ENCODE peak calls at places on chromosome 12, in eight cellular contexts. W is stomach, D is transverse colon, X is sigmoid colon, R is GM12892, H is GM12891, K is HCT116, Y is HepG2. S is an unnamed sample.

GRCh38 chr12:67651380-67651695 is 2.8 kb downstream of the DYRK2 start:
- DNase-seq in W (no peak), R (no peak), X (no peak), H (no peak), K (no peak), D (peak), Y (peak), S (no peak)

GRCh38 chr12:111450676-111451075 is 45.0 kb downstream of the SH2B3 start:
- DNase-seq in Y (no peak), H (no peak), R (no peak), X (peak), D (no peak), K (no peak), W (peak), S (no peak)

GRCh38 chr12:23221066-23221465 is 596.1 kb downstream of the ETNK1 start:
- DNase-seq in Y (no peak), R (no peak), X (no peak), D (no peak), W (no peak), H (no peak), K (no peak), S (no peak)

GRCh38 chr12:131987552-131987951 is 37.8 kb downstream of the EP400 start:
- DNase-seq in W (no peak), Y (no peak), R (no peak), D (no peak), X (no peak), H (no peak), K (no peak), S (no peak)

GRCh38 chr12:113933201-113933786 is 32.8 kb downstream of the RBM19 start:
- DNase-seq in W (no peak), Y (no peak), H (no peak), R (no peak), X (no peak), D (no peak), K (no peak), S (no peak)

GRCh38 chr12:101414533-101415119 is 7.1 kb upstream of the ARL1 start:
- DNase-seq in R (no peak), W (no peak), K (peak), H (no peak), D (peak), Y (peak), X (no peak), S (no peak)

GRCh38 chr12:101108130-101108529 is 101.9 kb downstream of the SLC5A8 start:
- DNase-seq in W (no peak), H (no peak), K (peak), Y (peak), X (no peak), D (no peak), R (no peak), S (no peak)

GRCh38 chr12:92471551-92471950 is 231.2 kb upstream of the PLEKHG7 start:
- DNase-seq in D (no peak), X (no peak), R (no peak), W (no peak), K (no peak), Y (no peak), H (no peak), S (no peak)

GRCh38 chr12:103181366-103182152 is 224.1 kb downstream of the ASCL1 start:
- DNase-seq in R (peak), Y (no peak), K (no peak), H (peak), D (no peak), W (no peak), X (no peak), S (no peak)

GRCh38 chr12:52873513-52873831 is 24.7 kb upstream of the KRT78 start:
- DNase-seq in W (no peak), D (no peak), X (no peak), H (no peak), K (no peak), Y (no peak), R (no peak), S (no peak)

GRCh38 chr12:119631930-119632678 is 35.8 kb upstream of the PRKAB1 start:
- DNase-seq in R (no peak), K (peak), W (no peak), D (no peak), Y (peak), X (no peak), H (no peak), S (no peak)

GRCh38 chr12:124011435-124012124 is 38.6 kb downstream of the ZNF664 start:
- DNase-seq in H (no peak), Y (no peak), W (no peak), R (no peak), D (no peak), K (no peak), X (no peak), S (no peak)

DNA sequence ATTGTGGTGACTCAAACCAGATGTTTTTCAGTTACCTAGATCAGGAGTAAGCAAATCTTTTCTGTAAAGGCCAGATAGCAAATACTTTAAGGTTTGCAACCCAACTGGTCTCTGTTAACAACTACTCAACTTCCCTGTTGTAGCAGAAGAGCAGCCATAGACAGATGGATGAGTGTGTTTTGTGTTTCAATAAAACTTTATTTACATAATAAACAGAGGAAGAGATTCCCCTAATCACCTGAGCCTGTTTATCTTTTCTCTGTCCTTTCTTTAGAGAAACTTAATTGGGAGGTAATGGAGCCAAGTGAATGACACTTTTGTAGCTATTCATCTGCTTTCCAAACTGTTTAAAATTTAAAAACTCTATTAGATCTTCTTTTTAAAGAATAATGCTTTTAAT is 365.1 kb downstream of the IPO8 start:
- DNase-seq in D (no peak), K (no peak), X (no peak), W (no peak), Y (no peak), R (no peak), H (no peak), S (no peak)
- TF ChIP-seq POLR2AphosphoS5 in D (no peak), K (no peak), X (no peak), W (no peak), Y (no peak), R (no peak), H (no peak), S (no peak)

GRCh38 chr12:3076730-3077571 is at the start of gene TSPAN9:
- DNase-seq in D (peak), Y (peak), R (peak), H (peak), W (peak), K (no peak), X (peak), S (peak)
- TF ChIP-seq POLR2A in D (peak), Y (peak), R (no peak), H (no peak), W (no peak), K (no peak), X (no peak), S (peak)

GRCh38 chr12:6335451-6336078 is 6.3 kb downstream of the TNFRSF1A start:
- DNase-seq in X (peak), H (peak), D (peak), Y (peak), R (peak), W (peak), K (no peak), S (peak)
- TF ChIP-seq POLR2AphosphoS5 in X (no peak), H (no peak), D (peak), Y (no peak), R (no peak), W (peak), K (no peak), S (peak)

DNA sequence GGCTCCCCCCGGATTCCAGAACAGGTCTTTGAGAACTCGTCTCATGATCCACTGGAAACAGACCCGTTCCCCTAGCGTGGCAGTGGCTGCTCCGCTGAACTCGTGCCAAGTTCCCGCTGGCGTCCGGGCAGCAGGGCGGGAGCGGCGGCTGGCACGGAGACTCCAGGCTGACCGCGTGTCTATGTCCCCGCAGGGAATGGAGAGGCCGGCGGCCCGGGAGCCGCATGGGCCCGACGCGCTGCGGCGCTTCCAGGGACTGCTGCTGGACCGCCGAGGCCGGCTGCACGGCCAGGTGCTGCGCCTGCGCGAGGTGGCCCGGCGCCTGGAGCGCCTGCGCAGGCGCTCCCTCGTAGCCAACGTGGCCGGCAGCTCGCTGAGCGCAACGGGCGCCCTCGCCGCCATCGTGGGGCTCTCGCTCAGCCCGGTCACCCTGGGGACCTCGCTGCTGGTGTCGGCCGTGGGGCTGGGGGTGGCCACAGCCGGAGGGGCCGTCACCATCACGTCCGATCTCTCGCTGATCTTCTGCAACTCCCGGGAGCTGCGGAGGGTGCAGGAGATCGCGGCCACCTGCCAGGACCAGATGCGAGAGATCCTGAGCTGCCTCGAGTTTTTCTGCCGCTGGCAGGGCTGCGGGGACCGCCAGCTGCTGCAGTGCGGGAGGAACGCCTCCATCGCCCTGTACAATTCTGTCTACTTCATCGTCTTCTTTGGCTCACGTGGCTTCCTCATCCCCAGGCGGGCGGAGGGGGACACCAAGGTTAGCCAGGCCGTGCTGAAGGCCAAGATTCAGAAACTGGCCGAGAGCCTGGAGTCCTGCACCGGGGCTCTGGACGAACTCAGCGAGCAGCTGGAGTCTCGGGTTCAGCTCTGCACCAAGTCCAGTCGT is 1.5 kb downstream of the APOLD1 start:
- DNase-seq in K (no peak), Y (peak), R (peak), X (peak), D (peak), H (peak), W (peak), S (peak)
- TF ChIP-seq POLR2A in K (no peak), Y (no peak), R (peak), X (peak), D (peak), H (peak), W (no peak), S (peak)

GRCh38 chr12:76556373-76556772 is 3.2 kb downstream of the OSBPL8 start:
- DNase-seq in X (no peak), K (no peak), H (no peak), R (no peak), D (no peak), W (no peak), Y (no peak), S (no peak)

GRCh38 chr12:76559277-76560082 is at the start of gene OSBPL8:
- DNase-seq in D (peak), R (peak), X (peak), H (peak), Y (peak), W (peak), K (peak), S (peak)

GRCh38 chr12:76555797-76556196 is 3.8 kb downstream of the OSBPL8 start:
- DNase-seq in Y (no peak), D (no peak), K (no peak), R (no peak), X (no peak), H (no peak), W (no peak), S (no peak)

GRCh38 chr12:76560083-76560491 is 516 bp upstream of the OSBPL8 start:
- DNase-seq in Y (no peak), H (no peak), K (no peak), D (no peak), R (no peak), W (no peak), X (no peak), S (no peak)

GRCh38 chr12:76558684-76559276 is 791 bp downstream of the OSBPL8 start:
- DNase-seq in K (no peak), Y (peak), W (peak), R (peak), H (peak), D (peak), X (peak), S (peak)
- TF ChIP-seq POLR2AphosphoS5 in K (no peak), Y (no peak), W (peak), R (peak), H (peak), D (no peak), X (no peak), S (peak)

DNA sequence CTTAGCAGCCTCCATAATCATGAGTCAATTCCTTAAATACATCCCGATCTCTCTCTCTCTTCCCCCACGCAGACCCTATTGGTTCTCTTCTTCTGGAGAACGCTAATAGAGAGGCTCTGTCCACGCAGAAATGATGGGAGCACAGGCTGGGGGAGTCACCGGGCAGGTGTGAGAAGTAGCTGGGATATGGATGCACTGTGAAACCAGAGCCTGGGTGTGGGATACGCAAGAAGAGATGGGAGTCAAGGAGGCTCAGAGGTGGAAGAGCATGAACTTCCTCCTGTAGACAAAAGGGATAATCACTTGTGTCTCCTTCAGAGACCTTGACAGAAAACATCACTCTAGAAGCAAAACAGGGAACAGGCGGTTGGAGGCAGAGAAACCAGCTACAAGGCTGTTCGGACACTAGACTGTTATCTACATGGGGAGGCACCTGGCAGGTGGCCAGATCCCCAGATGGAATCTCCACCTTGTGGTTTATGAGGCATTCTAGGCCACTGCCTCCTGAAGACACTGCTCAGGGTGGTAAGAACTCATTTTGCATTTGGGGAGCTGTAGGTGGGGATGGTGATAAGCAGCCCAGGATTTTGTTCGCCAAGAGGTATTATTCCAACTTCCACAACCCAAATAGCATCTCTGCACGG is 7.2 kb upstream of the SELPLG start:
- DNase-seq in Y (no peak), K (no peak), W (peak), H (no peak), R (no peak), D (peak), X (peak), S (peak)
- TF ChIP-seq POLR2A in Y (no peak), K (no peak), W (no peak), H (no peak), R (no peak), D (no peak), X (no peak), S (no peak)

DNA sequence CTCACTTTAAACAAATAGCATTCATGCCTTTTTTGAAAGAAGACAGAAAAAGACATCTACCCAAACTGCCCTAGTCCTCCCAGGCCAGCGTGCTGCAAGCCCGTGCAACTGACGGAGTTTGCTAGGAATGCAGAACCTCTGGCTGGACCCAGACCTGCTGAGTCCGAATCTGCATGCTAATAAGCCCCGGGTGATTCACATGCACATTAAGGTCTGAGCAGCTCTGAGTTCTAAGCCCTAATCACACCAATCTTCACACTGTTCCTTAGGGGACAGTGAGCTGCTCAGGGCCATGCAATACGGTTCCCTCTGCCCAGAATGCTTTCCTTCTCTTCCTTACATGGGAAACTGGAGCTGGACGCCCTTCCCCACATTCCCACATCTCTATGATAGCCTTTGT is 25.2 kb downstream of the HAL start:
- DNase-seq in D (no peak), K (no peak), Y (no peak), H (no peak), R (no peak), W (no peak), X (no peak), S (no peak)
- TF ChIP-seq POLR2AphosphoS5 in D (no peak), K (no peak), Y (no peak), H (no peak), R (no peak), W (no peak), X (no peak), S (no peak)

DNA sequence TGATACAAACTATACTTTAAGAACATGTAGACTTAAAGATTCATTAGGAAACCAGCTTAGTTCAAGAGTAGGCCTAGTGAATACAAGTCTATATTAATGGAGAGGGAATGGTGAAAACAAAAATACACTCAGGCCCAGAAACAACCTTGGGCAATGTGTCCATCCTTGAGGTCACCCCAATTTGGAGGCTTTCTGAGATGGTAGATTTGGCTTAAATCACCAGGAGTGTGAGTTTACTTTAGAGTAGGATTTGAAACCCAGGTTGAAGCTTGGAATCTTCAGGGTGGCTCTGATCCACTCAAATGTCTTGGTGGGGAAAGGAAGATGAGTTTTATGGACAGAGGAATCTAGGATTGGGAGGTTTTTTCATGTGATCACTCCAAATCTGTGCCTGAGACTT is 10.5 kb downstream of the LDHB start:
- DNase-seq in X (no peak), R (no peak), K (no peak), Y (no peak), W (no peak), H (no peak), D (no peak), S (no peak)
- TF ChIP-seq POLR2A in X (no peak), R (peak), K (no peak), Y (no peak), W (no peak), H (peak), D (no peak), S (no peak)

GRCh38 chr12:58592817-58593216 is 327.5 kb downstream of the LRIG3 start:
- DNase-seq in H (no peak), Y (no peak), R (no peak), X (no peak), D (no peak), W (no peak), K (no peak), S (no peak)
- TF ChIP-seq POLR2AphosphoS5 in H (no peak), Y (no peak), R (no peak), X (no peak), D (peak), W (peak), K (no peak), S (no peak)

GRCh38 chr12:79692249-79692619 is 1.5 kb upstream of the PAWR start:
- DNase-seq in R (no peak), W (no peak), X (no peak), K (no peak), Y (no peak), D (no peak), H (no peak), S (no peak)

GRCh38 chr12:79689477-79690155 is 1.1 kb downstream of the PAWR start:
- DNase-seq in Y (peak), D (peak), H (peak), K (no peak), X (no peak), W (peak), R (peak), S (peak)

GRCh38 chr12:79690156-79690605 is 583 bp downstream of the PAWR start:
- DNase-seq in Y (peak), X (no peak), W (peak), H (no peak), D (no peak), R (no peak), K (no peak), S (peak)

GRCh38 chr12:79691299-79692248 is 810 bp upstream of the PAWR start:
- DNase-seq in K (no peak), W (no peak), Y (peak), H (no peak), D (peak), X (no peak), R (no peak), S (no peak)

GRCh38 chr12:79690606-79691298 is at the start of gene PAWR:
- DNase-seq in X (peak), D (peak), Y (peak), K (peak), W (peak), R (peak), H (peak), S (peak)
- TF ChIP-seq POLR2A in X (no peak), D (peak), Y (peak), K (peak), W (peak), R (no peak), H (no peak), S (no peak)